ENCODE peak calls at places on chromosome 2, in nine cellular contexts. M is GM19239; C is stimulated activated CD8-positive, alpha-beta memory T cell treated with anti-CD3 and anti-CD28 coated beads, Interleukin-15, amount 100 ng/mL, for 24 hours; V is tibial artery; L is progenitor cell of endocrine pancreas; D is WTC11; O is GM03348; X is HS-27A; A is nephron progenitor cell. Q is an unnamed sample.

GRCh38 chr2:133139847-133140533 is 428.3 kb downstream of the NCKAP5 start:
- DNase-seq in M (no peak), A (no peak), V (no peak), X (no peak), D (no peak), L (no peak), C (no peak), O (no peak), Q (no peak)

GRCh38 chr2:177553176-177553909 is 160.8 kb downstream of the AGPS start:
- DNase-seq in X (no peak), D (no peak), V (no peak), C (no peak), A (no peak), L (no peak), M (no peak), O (peak), Q (no peak)

GRCh38 chr2:31232586-31232985 is 1.4 kb upstream of the EHD3 start:
- DNase-seq in A (no peak), X (no peak), O (no peak), D (no peak), C (no peak), V (no peak), M (no peak), L (no peak), Q (no peak)

GRCh38 chr2:127810156-127810636 is 775 bp downstream of the WDR33 start:
- DNase-seq in A (peak), M (no peak), D (peak), O (peak), C (no peak), L (no peak), X (peak), V (no peak), Q (no peak)

GRCh38 chr2:28717339-28717758 is 34.3 kb upstream of the PPP1CB start:
- DNase-seq in D (no peak), A (no peak), L (no peak), V (peak), O (peak), X (peak), M (no peak), C (no peak), Q (no peak)

GRCh38 chr2:223203971-223204370 is 152.0 kb downstream of the KCNE4 start:
- DNase-seq in V (no peak), D (no peak), C (no peak), O (peak), M (no peak), X (no peak), L (no peak), A (no peak), Q (no peak)

GRCh38 chr2:61151434-61151833 is 10.6 kb upstream of the C2orf74 start:
- DNase-seq in A (no peak), V (no peak), M (no peak), C (no peak), O (no peak), L (no peak), D (no peak), X (no peak), Q (no peak)

GRCh38 chr2:70305531-70305930 is 3.7 kb upstream of the FAM136A start:
- DNase-seq in A (no peak), X (no peak), V (no peak), L (no peak), O (no peak), D (no peak), C (no peak), M (no peak), Q (no peak)

GRCh38 chr2:46045888-46046287 is 251.3 kb upstream of the EPAS1 start:
- DNase-seq in M (no peak), O (no peak), L (no peak), X (no peak), A (no peak), C (no peak), D (no peak), V (no peak), Q (no peak)

Q was measured in keratinocyte.